ENCODE peak calls at places on chromosome 21, in five cellular contexts. Y is fibroblast of pulmonary artery, P is substantia nigra, Z is A549, J is left ventricle myocardium inferior. C is an unnamed sample.

GRCh38 chr21:23887709-23888303 is 1719.5 kb downstream of the MRPL39 start:
- DNase-seq in Y (no peak), P (no peak), Z (no peak), J (no peak), C (no peak)

GRCh38 chr21:14376854-14377253 is 6.1 kb downstream of the HSPA13 start:
- DNase-seq in Y (no peak), P (no peak), Z (no peak), J (no peak), C (no peak)

GRCh38 chr21:34105947-34106541 is 32.7 kb downstream of the MRPS6 start:
- DNase-seq in Y (no peak), P (no peak), Z (no peak), J (no peak), C (no peak)

GRCh38 chr21:44758141-44758561 is 43.5 kb downstream of the UBE2G2 start:
- DNase-seq in Y (no peak), P (no peak), Z (no peak), J (no peak), C (no peak)

GRCh38 chr21:35738342-35738961 is 321.9 kb downstream of the SETD4 start:
- DNase-seq in Y (peak), P (no peak), Z (no peak), J (no peak), C (peak)

GRCh38 chr21:43927591-43928229 is 62.7 kb downstream of the AGPAT3 start:
- DNase-seq in Y (no peak), P (no peak), Z (no peak), J (no peak), C (no peak)

GRCh38 chr21:44436111-44436611 is 19.1 kb upstream of the LRRC3 start:
- DNase-seq in Y (no peak), P (no peak), Z (no peak), J (peak), C (no peak)

GRCh38 chr21:15978158-15978805 is 248.5 kb downstream of the USP25 start:
- DNase-seq in Y (peak), P (no peak), Z (no peak), J (no peak), C (peak)

GRCh38 chr21:40976198-40977114 is 129.5 kb upstream of the DSCAM start:
- DNase-seq in Y (no peak), P (no peak), Z (no peak), J (no peak), C (no peak)

GRCh38 chr21:34635307-34635706 is 20.4 kb upstream of the RCAN1 start:
- DNase-seq in Y (no peak), P (no peak), Z (no peak), J (no peak), C (no peak)

GRCh38 chr21:20167059-20167458 is 831.1 kb upstream of the NCAM2 start:
- DNase-seq in Y (no peak), P (no peak), Z (no peak), J (no peak), C (no peak)

GRCh38 chr21:26449161-26449560 is 123.9 kb downstream of the CYYR1 start:
- DNase-seq in Y (peak), P (no peak), Z (no peak), J (no peak), C (peak)

GRCh38 chr21:33871171-33871570 is 44.4 kb downstream of the ATP5PO start:
- DNase-seq in Y (peak), P (no peak), Z (no peak), J (no peak), C (peak)

GRCh38 chr21:43361127-43361492 is 65.8 kb downstream of the SIK1 start:
- DNase-seq in Y (no peak), P (no peak), Z (no peak), J (peak), C (no peak)

GRCh38 chr21:32733356-32733755 is 5.5 kb upstream of the SYNJ1 start:
- DNase-seq in Y (no peak), P (no peak), Z (no peak), J (no peak), C (no peak)

C was measured in cardiac muscle cell.